ENCODE peak calls at places on chromosomes 13 and 19, in six cellular contexts. One of them, this sample, is unnamed. For H3K4me1, the result is how much of the 10 kb centered on the place peaks cover.

GRCh38 chr19:6417713-6418561 is 6.7 kb downstream of the KHSRP start:
- DNase-seq in left ventricle myocardium inferior: no peak
- DNase-seq in heart left ventricle: no peak
- DNase-seq in A549: no peak
- DNase-seq in heart right ventricle: no peak
- DNase-seq in neural progenitor cell: peak
- DNase-seq in this sample: no peak

GRCh38 chr13:65336916-65337315 is 1893.2 kb downstream of the PCDH9 start:
- DNase-seq in left ventricle myocardium inferior: no peak
- DNase-seq in heart left ventricle: no peak
- DNase-seq in A549: no peak
- DNase-seq in heart right ventricle: no peak
- DNase-seq in neural progenitor cell: no peak
- DNase-seq in this sample: no peak

GRCh38 chr19:17860993-17861360 is 1.3 kb downstream of the RPL18A start:
- DNase-seq in left ventricle myocardium inferior: no peak
- DNase-seq in heart left ventricle: no peak
- DNase-seq in A549: no peak
- DNase-seq in heart right ventricle: no peak
- DNase-seq in neural progenitor cell: no peak
- DNase-seq in this sample: no peak

GRCh38 chr13:110108348-110109139 is 198.4 kb downstream of the COL4A1 start:
- DNase-seq in left ventricle myocardium inferior: peak
- DNase-seq in heart left ventricle: peak
- DNase-seq in A549: peak
- DNase-seq in heart right ventricle: peak
- DNase-seq in neural progenitor cell: peak
- DNase-seq in this sample: no peak

GRCh38 chr19:18319591-18320135 is 3.2 kb downstream of the LSM4 start:
- DNase-seq in left ventricle myocardium inferior: no peak
- DNase-seq in heart left ventricle: no peak
- DNase-seq in A549: no peak
- DNase-seq in heart right ventricle: no peak
- DNase-seq in neural progenitor cell: no peak
- DNase-seq in this sample: no peak

GRCh38 chr19:31890230-31890629 is 455.2 kb upstream of the ZNF507 start:
- DNase-seq in left ventricle myocardium inferior: no peak
- DNase-seq in heart left ventricle: no peak
- DNase-seq in A549: no peak
- DNase-seq in heart right ventricle: no peak
- DNase-seq in neural progenitor cell: peak
- DNase-seq in this sample: no peak

GRCh38 chr13:91817250-91817649 is 418.8 kb downstream of the GPC5 start:
- DNase-seq in left ventricle myocardium inferior: no peak
- DNase-seq in heart left ventricle: no peak
- DNase-seq in A549: no peak
- DNase-seq in heart right ventricle: no peak
- DNase-seq in neural progenitor cell: no peak
- DNase-seq in this sample: no peak

GRCh38 chr19:17695198-17695597 is 7.0 kb upstream of the UNC13A start:
- DNase-seq in left ventricle myocardium inferior: no peak
- DNase-seq in heart left ventricle: no peak
- DNase-seq in A549: no peak
- DNase-seq in heart right ventricle: no peak
- DNase-seq in neural progenitor cell: no peak
- DNase-seq in this sample: no peak

GRCh38 chr13:72125561-72125960 is 258.6 kb upstream of the DACH1 start:
- DNase-seq in left ventricle myocardium inferior: no peak
- DNase-seq in heart left ventricle: no peak
- DNase-seq in A549: no peak
- DNase-seq in heart right ventricle: no peak
- DNase-seq in neural progenitor cell: no peak
- DNase-seq in this sample: no peak

GRCh38 chr13:93309886-93310520 is 83.4 kb downstream of the GPC6 start:
- DNase-seq in left ventricle myocardium inferior: no peak
- DNase-seq in heart left ventricle: no peak
- DNase-seq in A549: no peak
- DNase-seq in heart right ventricle: no peak
- DNase-seq in neural progenitor cell: peak
- DNase-seq in this sample: no peak

GRCh38 chr13:51682691-51683090 is 98.4 kb downstream of the WDFY2 start:
- DNase-seq in left ventricle myocardium inferior: no peak
- DNase-seq in heart left ventricle: no peak
- DNase-seq in A549: no peak
- DNase-seq in heart right ventricle: no peak
- DNase-seq in neural progenitor cell: no peak
- DNase-seq in this sample: no peak

GRCh38 chr13:46648166-46648607 is 95.2 kb downstream of the LRCH1 start:
- DNase-seq in left ventricle myocardium inferior: no peak
- DNase-seq in heart left ventricle: no peak
- DNase-seq in A549: no peak
- DNase-seq in heart right ventricle: no peak
- DNase-seq in neural progenitor cell: peak
- DNase-seq in this sample: no peak

DNA sequence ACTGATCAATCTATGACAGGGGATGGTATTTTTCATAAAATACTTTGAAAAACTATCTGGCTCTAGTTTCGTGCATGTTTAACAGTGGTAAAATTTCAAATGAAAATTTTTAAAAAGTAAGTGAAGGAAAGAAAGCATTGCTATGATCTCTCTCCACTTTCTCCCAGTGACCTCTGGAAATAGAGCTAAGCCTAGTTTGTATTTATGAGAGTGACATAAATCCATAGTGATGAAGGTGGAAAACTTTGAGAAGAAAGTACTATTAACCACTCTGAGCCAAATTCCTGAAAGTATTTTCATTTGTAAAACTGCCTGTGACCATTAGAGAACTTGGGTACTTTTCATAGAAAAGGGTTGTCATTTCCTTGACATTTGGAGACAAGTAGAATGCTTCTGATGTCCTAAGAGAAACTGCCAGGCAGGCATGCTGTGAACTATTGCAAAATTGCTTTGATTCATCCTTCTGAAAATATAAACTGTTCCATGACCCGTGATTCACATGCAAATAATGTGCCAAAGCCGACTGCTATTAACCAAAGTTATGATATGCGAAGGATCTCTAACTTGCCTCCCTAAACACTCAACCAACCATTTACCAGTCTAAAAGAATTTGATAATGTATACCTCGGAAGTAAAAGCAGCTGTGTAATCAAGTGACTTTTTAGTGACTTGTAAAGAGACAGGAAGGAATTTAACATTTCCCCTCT is 133.2 kb downstream of the VWA8 start:
- DNase-seq in left ventricle myocardium inferior: no peak
- DNase-seq in heart left ventricle: no peak
- DNase-seq in A549: peak
- DNase-seq in heart right ventricle: no peak
- DNase-seq in neural progenitor cell: no peak
- DNase-seq in this sample: no peak
- H3K27ac ChIP-seq in left ventricle myocardium inferior: peak
- H3K27ac ChIP-seq in heart left ventricle: peak
- H3K27ac ChIP-seq in A549: peak
- H3K27ac ChIP-seq in heart right ventricle: no peak
- H3K27ac ChIP-seq in neural progenitor cell: no peak
- H3K27ac ChIP-seq in this sample: peak

DNA sequence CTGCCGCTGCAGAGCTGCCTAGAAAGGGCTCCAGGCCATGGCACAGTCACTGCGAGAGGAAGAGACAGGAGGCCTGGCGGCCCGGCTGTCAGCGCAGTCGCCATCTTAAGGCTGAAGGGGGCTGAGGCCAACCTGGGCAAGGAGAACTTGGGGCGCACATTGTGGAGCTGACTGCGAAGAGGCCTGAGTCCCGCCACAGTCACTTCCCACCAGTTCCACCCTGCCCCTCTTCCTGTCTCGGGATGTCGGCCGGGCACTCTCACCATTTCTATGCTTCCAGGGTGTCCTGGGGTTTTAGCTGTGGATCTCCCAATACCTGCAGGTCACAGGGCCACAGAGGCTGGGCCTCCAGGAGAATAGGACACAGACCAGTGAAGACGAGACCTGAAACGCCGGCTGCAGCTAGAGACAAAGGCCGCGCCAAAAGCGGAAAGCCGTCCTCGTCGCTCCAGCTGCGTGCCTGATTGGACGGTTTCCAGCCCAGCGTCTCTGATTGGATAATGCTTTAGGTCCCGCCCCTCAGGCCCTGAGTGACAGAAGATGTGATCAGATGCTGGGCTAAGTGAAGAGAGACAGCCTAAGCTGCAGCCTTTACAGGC is 71.1 kb downstream of the ZNF486 start:
- DNase-seq in left ventricle myocardium inferior: peak
- DNase-seq in heart left ventricle: peak
- DNase-seq in A549: no peak
- DNase-seq in heart right ventricle: peak
- DNase-seq in neural progenitor cell: peak
- DNase-seq in this sample: no peak
- H3K4me1 ChIP-seq in left ventricle myocardium inferior: under half
- H3K4me1 ChIP-seq in heart left ventricle: under half
- H3K4me1 ChIP-seq in A549: under half
- H3K4me1 ChIP-seq in heart right ventricle: under half
- H3K4me1 ChIP-seq in neural progenitor cell: under half
- H3K4me1 ChIP-seq in this sample: under half

GRCh38 chr19:11578342-11579142 is 1.1 kb upstream of the ACP5 start:
- DNase-seq in left ventricle myocardium inferior: peak
- DNase-seq in heart left ventricle: peak
- DNase-seq in A549: no peak
- DNase-seq in heart right ventricle: peak
- DNase-seq in neural progenitor cell: peak
- DNase-seq in this sample: no peak
- H3K27ac ChIP-seq in left ventricle myocardium inferior: no peak
- H3K27ac ChIP-seq in heart left ventricle: no peak
- H3K27ac ChIP-seq in A549: no peak
- H3K27ac ChIP-seq in heart right ventricle: no peak
- H3K27ac ChIP-seq in neural progenitor cell: no peak
- H3K27ac ChIP-seq in this sample: no peak

DNA sequence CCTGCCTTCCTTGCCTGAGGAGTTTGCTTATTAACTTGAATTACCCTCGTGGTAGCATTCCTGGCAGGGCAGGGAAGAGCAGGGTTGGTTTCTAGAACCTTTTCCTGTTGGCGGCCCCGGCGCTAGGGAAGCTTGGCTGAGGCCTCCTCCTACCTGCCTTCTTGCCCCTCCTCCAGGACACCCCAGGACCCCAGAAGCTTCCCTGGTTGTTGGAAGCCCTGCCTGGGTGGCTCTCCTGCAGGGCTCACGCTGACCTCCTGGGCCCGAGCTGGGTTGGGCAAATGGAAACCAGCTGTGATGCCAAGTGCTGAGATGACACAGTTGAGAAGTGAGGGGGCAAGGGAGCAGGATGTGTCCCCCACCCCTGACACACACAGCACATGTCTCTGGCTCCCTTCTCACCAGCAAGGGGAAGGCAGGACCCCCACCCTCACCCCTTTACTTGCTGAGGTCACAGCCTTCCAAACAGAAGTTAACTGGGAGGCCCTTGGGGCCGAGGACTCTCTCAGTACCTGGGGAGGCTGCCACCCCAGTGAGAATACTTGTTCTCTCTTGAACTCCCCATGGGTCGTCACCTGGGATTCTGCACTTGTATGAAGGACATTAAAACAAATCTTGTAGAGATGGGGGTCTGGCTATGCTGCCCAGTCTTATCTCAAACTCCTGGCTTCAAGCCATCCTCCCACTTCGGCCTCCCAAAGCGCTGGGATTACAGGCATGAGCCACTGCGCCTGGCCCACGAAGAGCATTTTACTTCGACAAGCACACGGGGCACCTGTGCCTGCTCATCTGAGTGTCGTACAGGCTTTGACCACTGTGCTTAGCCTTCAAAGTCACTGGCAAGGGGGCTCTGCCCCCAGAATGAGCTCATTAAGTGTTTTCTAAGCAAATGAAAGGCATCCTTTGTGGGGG is 10.5 kb downstream of the CEBPA start:
- DNase-seq in left ventricle myocardium inferior: no peak
- DNase-seq in heart left ventricle: no peak
- DNase-seq in A549: no peak
- DNase-seq in heart right ventricle: no peak
- DNase-seq in neural progenitor cell: no peak
- DNase-seq in this sample: no peak
- H3K4me1 ChIP-seq in left ventricle myocardium inferior: under half
- H3K4me1 ChIP-seq in heart left ventricle: under half
- H3K4me1 ChIP-seq in A549: under half
- H3K4me1 ChIP-seq in heart right ventricle: under half
- H3K4me1 ChIP-seq in neural progenitor cell: under half
- H3K4me1 ChIP-seq in this sample: under half

GRCh38 chr19:35008891-35009341 is 8.8 kb downstream of the GRAMD1A start:
- DNase-seq in left ventricle myocardium inferior: no peak
- DNase-seq in heart left ventricle: peak
- DNase-seq in A549: no peak
- DNase-seq in heart right ventricle: peak
- DNase-seq in neural progenitor cell: no peak
- DNase-seq in this sample: no peak

GRCh38 chr19:35005256-35005977 is 5.3 kb downstream of the GRAMD1A start:
- DNase-seq in left ventricle myocardium inferior: no peak
- DNase-seq in heart left ventricle: no peak
- DNase-seq in A549: no peak
- DNase-seq in heart right ventricle: no peak
- DNase-seq in neural progenitor cell: no peak
- DNase-seq in this sample: no peak

GRCh38 chr19:35006342-35006998 is 6.3 kb downstream of the GRAMD1A start:
- DNase-seq in left ventricle myocardium inferior: no peak
- DNase-seq in heart left ventricle: no peak
- DNase-seq in A549: peak
- DNase-seq in heart right ventricle: no peak
- DNase-seq in neural progenitor cell: no peak
- DNase-seq in this sample: no peak

GRCh38 chr19:35004517-35005255 is 4.6 kb downstream of the GRAMD1A start:
- DNase-seq in left ventricle myocardium inferior: no peak
- DNase-seq in heart left ventricle: no peak
- DNase-seq in A549: no peak
- DNase-seq in heart right ventricle: no peak
- DNase-seq in neural progenitor cell: no peak
- DNase-seq in this sample: no peak

GRCh38 chr19:35006999-35007365 is 6.9 kb downstream of the GRAMD1A start:
- DNase-seq in left ventricle myocardium inferior: no peak
- DNase-seq in heart left ventricle: no peak
- DNase-seq in A549: no peak
- DNase-seq in heart right ventricle: no peak
- DNase-seq in neural progenitor cell: no peak
- DNase-seq in this sample: no peak
- H3K27ac ChIP-seq in left ventricle myocardium inferior: peak
- H3K27ac ChIP-seq in heart left ventricle: no peak
- H3K27ac ChIP-seq in A549: peak
- H3K27ac ChIP-seq in heart right ventricle: peak
- H3K27ac ChIP-seq in neural progenitor cell: no peak
- H3K27ac ChIP-seq in this sample: peak

GRCh38 chr19:1067341-1068103 is 555 bp downstream of the ARHGAP45 start:
- DNase-seq in left ventricle myocardium inferior: no peak
- DNase-seq in heart left ventricle: no peak
- DNase-seq in A549: no peak
- DNase-seq in heart right ventricle: no peak
- DNase-seq in neural progenitor cell: no peak
- DNase-seq in this sample: no peak
- H3K4me1 ChIP-seq in left ventricle myocardium inferior: half or more
- H3K4me1 ChIP-seq in heart left ventricle: under half
- H3K4me1 ChIP-seq in A549: under half
- H3K4me1 ChIP-seq in heart right ventricle: half or more
- H3K4me1 ChIP-seq in neural progenitor cell: under half
- H3K4me1 ChIP-seq in this sample: under half

This sample was measured in RWPE2.